ENCODE peak calls at places on chromosome 2, in eight cellular contexts. D, Q, O, J, P, N, T and S are unnamed samples.

GRCh38 chr2:214587442-214587841 is 176.6 kb downstream of the VWC2L start:
- DNase-seq in O (no peak), Q (no peak), P (no peak), T (peak), D (no peak), J (no peak), N (peak), S (no peak)

GRCh38 chr2:182077451-182078142 is 91.9 kb downstream of the PPP1R1C start:
- DNase-seq in O (no peak), D (peak), J (peak), P (peak), Q (no peak), T (peak), N (peak), S (peak)

GRCh38 chr2:156341482-156342251 is 9.1 kb upstream of the NR4A2 start:
- DNase-seq in O (peak), Q (peak), P (peak), J (peak), N (no peak), T (peak), D (no peak), S (no peak)

GRCh38 chr2:152284398-152284797 is 50.6 kb upstream of the FMNL2 start:
- DNase-seq in T (no peak), N (no peak), P (no peak), O (no peak), J (no peak), Q (no peak), D (no peak), S (no peak)

GRCh38 chr2:29892576-29892975 is 28.8 kb downstream of the ALK start:
- DNase-seq in Q (no peak), N (no peak), P (no peak), T (no peak), O (no peak), D (no peak), J (no peak), S (no peak)

GRCh38 chr2:64699712-64700111 is 46.0 kb upstream of the SERTAD2 start:
- DNase-seq in P (no peak), T (no peak), O (no peak), J (no peak), Q (no peak), N (peak), D (no peak), S (no peak)

GRCh38 chr2:96802281-96802595 is 13.8 kb upstream of the CNNM3 start:
- DNase-seq in N (peak), P (no peak), Q (no peak), T (no peak), O (peak), D (no peak), J (no peak), S (no peak)

GRCh38 chr2:234967201-234967873 is 15.5 kb downstream of the SH3BP4 start:
- DNase-seq in Q (no peak), T (no peak), D (no peak), N (no peak), J (no peak), P (no peak), O (peak), S (no peak)

GRCh38 chr2:18412980-18413793 is 147.3 kb downstream of the RDH14 start:
- DNase-seq in O (no peak), T (no peak), Q (no peak), P (no peak), D (no peak), N (no peak), J (peak), S (peak)

GRCh38 chr2:199303814-199304213 is 153.9 kb downstream of the SATB2 start:
- DNase-seq in Q (no peak), D (no peak), J (peak), T (no peak), N (no peak), P (no peak), O (no peak), S (no peak)